ENCODE peak calls at places on chromosomes 2 and 18, in ten cellular contexts. One of them, this sample, is unnamed.

GRCh38 chr2:187842978-187843847 is 289.0 kb upstream of the TFPI start:
- DNase-seq in left lung: no peak
- DNase-seq in activated T-helper 9 cell treated with anti-CD3 and anti-CD28 coated beads, Interleukin-2, amount 50 U/mL, for 16 hours: no peak
- DNase-seq in left cardiac atrium: no peak
- DNase-seq in tibial nerve: no peak
- DNase-seq in KBM-7: peak
- DNase-seq in naive thymus-derived CD8-positive, alpha-beta T cell: no peak
- DNase-seq in activated CD8-positive, alpha-beta memory T cell treated with anti-CD3 and anti-CD28 coated beads, Interleukin-2, amount 50 U/mL, for 48 hours: no peak
- DNase-seq in fibroblast of gingiva: peak
- DNase-seq in mammary epithelial cell: peak
- DNase-seq in this sample: no peak

GRCh38 chr18:45111507-45111858 is 430.8 kb downstream of the SETBP1 start:
- DNase-seq in left lung: no peak
- DNase-seq in activated T-helper 9 cell treated with anti-CD3 and anti-CD28 coated beads, Interleukin-2, amount 50 U/mL, for 16 hours: no peak
- DNase-seq in left cardiac atrium: no peak
- DNase-seq in tibial nerve: no peak
- DNase-seq in KBM-7: no peak
- DNase-seq in naive thymus-derived CD8-positive, alpha-beta T cell: no peak
- DNase-seq in activated CD8-positive, alpha-beta memory T cell treated with anti-CD3 and anti-CD28 coated beads, Interleukin-2, amount 50 U/mL, for 48 hours: no peak
- DNase-seq in fibroblast of gingiva: no peak
- DNase-seq in mammary epithelial cell: no peak
- DNase-seq in this sample: no peak

GRCh38 chr2:18317017-18317416 is 243.4 kb downstream of the RDH14 start:
- DNase-seq in left lung: no peak
- DNase-seq in activated T-helper 9 cell treated with anti-CD3 and anti-CD28 coated beads, Interleukin-2, amount 50 U/mL, for 16 hours: no peak
- DNase-seq in left cardiac atrium: no peak
- DNase-seq in tibial nerve: no peak
- DNase-seq in KBM-7: no peak
- DNase-seq in naive thymus-derived CD8-positive, alpha-beta T cell: no peak
- DNase-seq in activated CD8-positive, alpha-beta memory T cell treated with anti-CD3 and anti-CD28 coated beads, Interleukin-2, amount 50 U/mL, for 48 hours: no peak
- DNase-seq in fibroblast of gingiva: no peak
- DNase-seq in mammary epithelial cell: no peak
- DNase-seq in this sample: no peak

GRCh38 chr2:26477126-26477910 is 606 bp downstream of the OTOF start:
- DNase-seq in left lung: no peak
- DNase-seq in activated T-helper 9 cell treated with anti-CD3 and anti-CD28 coated beads, Interleukin-2, amount 50 U/mL, for 16 hours: no peak
- DNase-seq in left cardiac atrium: no peak
- DNase-seq in tibial nerve: no peak
- DNase-seq in KBM-7: no peak
- DNase-seq in naive thymus-derived CD8-positive, alpha-beta T cell: no peak
- DNase-seq in activated CD8-positive, alpha-beta memory T cell treated with anti-CD3 and anti-CD28 coated beads, Interleukin-2, amount 50 U/mL, for 48 hours: no peak
- DNase-seq in fibroblast of gingiva: no peak
- DNase-seq in mammary epithelial cell: no peak
- DNase-seq in this sample: no peak

GRCh38 chr18:48992133-48992532 is 41.4 kb upstream of the SMAD7 start:
- DNase-seq in left lung: no peak
- DNase-seq in activated T-helper 9 cell treated with anti-CD3 and anti-CD28 coated beads, Interleukin-2, amount 50 U/mL, for 16 hours: no peak
- DNase-seq in left cardiac atrium: no peak
- DNase-seq in tibial nerve: no peak
- DNase-seq in KBM-7: no peak
- DNase-seq in naive thymus-derived CD8-positive, alpha-beta T cell: no peak
- DNase-seq in activated CD8-positive, alpha-beta memory T cell treated with anti-CD3 and anti-CD28 coated beads, Interleukin-2, amount 50 U/mL, for 48 hours: no peak
- DNase-seq in fibroblast of gingiva: no peak
- DNase-seq in mammary epithelial cell: no peak
- DNase-seq in this sample: no peak

GRCh38 chr2:178350051-178350450 is 100.9 kb downstream of the PRKRA start:
- DNase-seq in left lung: no peak
- DNase-seq in activated T-helper 9 cell treated with anti-CD3 and anti-CD28 coated beads, Interleukin-2, amount 50 U/mL, for 16 hours: no peak
- DNase-seq in left cardiac atrium: no peak
- DNase-seq in tibial nerve: no peak
- DNase-seq in KBM-7: no peak
- DNase-seq in naive thymus-derived CD8-positive, alpha-beta T cell: no peak
- DNase-seq in activated CD8-positive, alpha-beta memory T cell treated with anti-CD3 and anti-CD28 coated beads, Interleukin-2, amount 50 U/mL, for 48 hours: no peak
- DNase-seq in fibroblast of gingiva: no peak
- DNase-seq in mammary epithelial cell: no peak
- DNase-seq in this sample: no peak

GRCh38 chr2:211373203-211373602 is 816.8 kb downstream of the CPS1 start:
- DNase-seq in left lung: no peak
- DNase-seq in activated T-helper 9 cell treated with anti-CD3 and anti-CD28 coated beads, Interleukin-2, amount 50 U/mL, for 16 hours: no peak
- DNase-seq in left cardiac atrium: no peak
- DNase-seq in tibial nerve: no peak
- DNase-seq in KBM-7: no peak
- DNase-seq in naive thymus-derived CD8-positive, alpha-beta T cell: no peak
- DNase-seq in activated CD8-positive, alpha-beta memory T cell treated with anti-CD3 and anti-CD28 coated beads, Interleukin-2, amount 50 U/mL, for 48 hours: no peak
- DNase-seq in fibroblast of gingiva: no peak
- DNase-seq in mammary epithelial cell: no peak
- DNase-seq in this sample: no peak

GRCh38 chr18:3346487-3346886 is 84.6 kb downstream of the MYL12B start:
- DNase-seq in left lung: no peak
- DNase-seq in activated T-helper 9 cell treated with anti-CD3 and anti-CD28 coated beads, Interleukin-2, amount 50 U/mL, for 16 hours: no peak
- DNase-seq in left cardiac atrium: no peak
- DNase-seq in tibial nerve: no peak
- DNase-seq in KBM-7: no peak
- DNase-seq in naive thymus-derived CD8-positive, alpha-beta T cell: no peak
- DNase-seq in activated CD8-positive, alpha-beta memory T cell treated with anti-CD3 and anti-CD28 coated beads, Interleukin-2, amount 50 U/mL, for 48 hours: no peak
- DNase-seq in fibroblast of gingiva: no peak
- DNase-seq in mammary epithelial cell: peak
- DNase-seq in this sample: no peak

GRCh38 chr2:148826791-148827190 is 48.2 kb upstream of the KIF5C start:
- DNase-seq in left lung: no peak
- DNase-seq in activated T-helper 9 cell treated with anti-CD3 and anti-CD28 coated beads, Interleukin-2, amount 50 U/mL, for 16 hours: no peak
- DNase-seq in left cardiac atrium: no peak
- DNase-seq in tibial nerve: no peak
- DNase-seq in KBM-7: no peak
- DNase-seq in naive thymus-derived CD8-positive, alpha-beta T cell: no peak
- DNase-seq in activated CD8-positive, alpha-beta memory T cell treated with anti-CD3 and anti-CD28 coated beads, Interleukin-2, amount 50 U/mL, for 48 hours: no peak
- DNase-seq in fibroblast of gingiva: no peak
- DNase-seq in mammary epithelial cell: no peak
- DNase-seq in this sample: no peak

GRCh38 chr2:179817181-179817841 is 44.1 kb downstream of the ZNF385B start:
- DNase-seq in left lung: no peak
- DNase-seq in activated T-helper 9 cell treated with anti-CD3 and anti-CD28 coated beads, Interleukin-2, amount 50 U/mL, for 16 hours: no peak
- DNase-seq in left cardiac atrium: no peak
- DNase-seq in tibial nerve: no peak
- DNase-seq in KBM-7: no peak
- DNase-seq in naive thymus-derived CD8-positive, alpha-beta T cell: no peak
- DNase-seq in activated CD8-positive, alpha-beta memory T cell treated with anti-CD3 and anti-CD28 coated beads, Interleukin-2, amount 50 U/mL, for 48 hours: no peak
- DNase-seq in fibroblast of gingiva: no peak
- DNase-seq in mammary epithelial cell: no peak
- DNase-seq in this sample: no peak